ENCODE peak calls at places on chromosomes 5 and 9, in four cellular contexts. J is GF-D8; C is stimulated activated CD4-positive, alpha-beta T cell treated with anti-CD3 and anti-CD28 coated beads, Interleukin-1b, Interleukin-23, amount 100 ng/mL, for 4 hours; W is HT-29. Q is an unnamed sample.

GRCh38 chr5:179118338-179118737 is 58.2 kb downstream of the ZNF354C start:
- DNase-seq in J (no peak), C (no peak), W (no peak), Q (no peak)

GRCh38 chr9:87372401-87372851 is 125.2 kb upstream of the DAPK1 start:
- DNase-seq in J (no peak), C (no peak), W (peak; percentile 61), Q (no peak)

GRCh38 chr9:14910178-14910805 is at the start of gene FREM1:
- DNase-seq in J (no peak), C (no peak), W (no peak), Q (no peak)

GRCh38 chr9:16964228-16964627 is 93.8 kb upstream of the BNC2 start:
- DNase-seq in J (no peak), C (no peak), W (no peak), Q (no peak)

GRCh38 chr9:69674112-69674511 is 1.9 kb upstream of the APBA1 start:
- DNase-seq in J (no peak), C (no peak), W (peak; percentile 33), Q (no peak)

GRCh38 chr5:93340881-93341280 is 240.1 kb downstream of the NR2F1-AS1 start:
- DNase-seq in J (no peak), C (no peak), W (no peak), Q (no peak)

GRCh38 chr9:87678650-87679355 is 47.1 kb upstream of the CTSL start:
- DNase-seq in J (no peak), C (peak; percentile 15), W (peak; percentile 78), Q (no peak)

GRCh38 chr5:9284272-9284671 is 261.6 kb downstream of the SEMA5A start:
- DNase-seq in J (no peak), C (no peak), W (no peak), Q (no peak)

GRCh38 chr5:168315991-168316578 is 24.6 kb downstream of the WWC1 start:
- DNase-seq in J (peak; percentile 41), C (no peak), W (peak; percentile 86), Q (no peak)

GRCh38 chr9:109192732-109193361 is 25.8 kb upstream of the FRRS1L start:
- DNase-seq in J (no peak), C (no peak), W (peak; percentile 26), Q (no peak)

GRCh38 chr5:179217356-179217755 is 127.9 kb downstream of the ADAMTS2 start:
- DNase-seq in J (no peak), C (no peak), W (no peak), Q (no peak)

GRCh38 chr5:149962040-149962439 is 1.5 kb downstream of the SLC26A2 start:
- DNase-seq in J (peak; percentile 6), C (no peak), W (peak; percentile 35), Q (no peak)

GRCh38 chr9:94933429-94933828 is 206.9 kb downstream of the AOPEP start:
- DNase-seq in J (no peak), C (no peak), W (no peak), Q (no peak)

GRCh38 chr5:80406980-80407734 is 707 bp upstream of the ZFYVE16 start:
- DNase-seq in J (peak; percentile 50), C (no peak), W (no peak), Q (no peak)

GRCh38 chr9:70034292-70034711 is 9.3 kb upstream of the MAMDC2 start:
- DNase-seq in J (no peak), C (no peak), W (no peak), Q (no peak)

GRCh38 chr9:105858284-105858683 is 163.9 kb downstream of the TMEM38B start:
- DNase-seq in J (no peak), C (no peak), W (no peak), Q (no peak)

GRCh38 chr9:81394816-81395215 is 294.5 kb downstream of the TLE1 start:
- DNase-seq in J (no peak), C (no peak), W (no peak), Q (no peak)

GRCh38 chr5:103234239-103234975 is 24.2 kb upstream of the MACIR start:
- DNase-seq in J (no peak), C (no peak), W (no peak), Q (no peak)

GRCh38 chr9:127505396-127506116 is 54.2 kb downstream of the LRSAM1 start:
- DNase-seq in J (no peak), C (peak; percentile 12), W (peak; percentile 64), Q (peak; percentile 56)

GRCh38 chr9:82037126-82037525 is 48.6 kb downstream of the SPATA31D1 start:
- DNase-seq in J (no peak), C (no peak), W (no peak), Q (no peak)

GRCh38 chr5:54312499-54312898 is 2.1 kb upstream of the ARL15 start:
- DNase-seq in J (no peak), C (no peak), W (no peak), Q (no peak)

GRCh38 chr5:35373196-35373696 is 143.0 kb upstream of the PRLR start:
- DNase-seq in J (no peak), C (no peak), W (no peak), Q (no peak)

GRCh38 chr9:79215819-79216218 is 355.9 kb upstream of the TLE4 start:
- DNase-seq in J (no peak), C (no peak), W (no peak), Q (no peak)

GRCh38 chr9:130660683-130661460 is 3.5 kb upstream of the PRDM12 start:
- DNase-seq in J (no peak), C (no peak), W (no peak), Q (no peak)

GRCh38 chr9:121597693-121598166 is 53.7 kb upstream of the DAB2IP start:
- DNase-seq in J (no peak), C (no peak), W (no peak), Q (no peak)

GRCh38 chr5:52560366-52560765 is 227.3 kb upstream of the ITGA1 start:
- DNase-seq in J (no peak), C (no peak), W (peak; percentile 63), Q (no peak)

GRCh38 chr5:103223031-103223955 is 35.3 kb upstream of the MACIR start:
- DNase-seq in J (no peak), C (no peak), W (no peak), Q (no peak)

GRCh38 chr5:54087436-54087835 is 222.9 kb downstream of the ARL15 start:
- DNase-seq in J (no peak), C (no peak), W (no peak), Q (no peak)

GRCh38 chr9:86735772-86736458 is 211.4 kb downstream of the GAS1 start:
- DNase-seq in J (no peak), C (no peak), W (no peak), Q (no peak)

GRCh38 chr5:168874713-168875380 is 295.7 kb upstream of the PANK3 start:
- DNase-seq in J (no peak), C (no peak), W (peak; percentile 41), Q (no peak)

GRCh38 chr9:129398901-129399300 is 220.8 kb upstream of the IER5L start:
- DNase-seq in J (no peak), C (no peak), W (no peak), Q (no peak)

GRCh38 chr9:4297795-4298254 is 2.0 kb downstream of the GLIS3 start:
- DNase-seq in J (no peak), C (peak; percentile 24), W (peak; percentile 62), Q (peak; percentile 68)

GRCh38 chr5:138664276-138664943 is 88.8 kb upstream of the CTNNA1 start:
- DNase-seq in J (no peak), C (no peak), W (no peak), Q (no peak)

GRCh38 chr5:132662925-132663770 is 5.2 kb downstream of the IL13 start:
- DNase-seq in J (no peak), C (no peak), W (peak; percentile 24), Q (peak; percentile 14)

GRCh38 chr5:93289915-93290314 is 291.1 kb downstream of the NR2F1-AS1 start:
- DNase-seq in J (no peak), C (no peak), W (no peak), Q (no peak)